ENCODE peak calls at places on chromosomes 12 and 14, in four cellular contexts. One of them, this sample, is unnamed.

GRCh38 chr12:109740694-109741245 is 27.1 kb downstream of the FAM222A start:
- DNase-seq in HEK293T: no peak
- DNase-seq in Right ventricle myocardium inferior: peak; percentile 9
- DNase-seq in lung: no peak
- DNase-seq in this sample: no peak

GRCh38 chr12:1838223-1838993 is 18.0 kb downstream of the LRTM2 start:
- DNase-seq in Right ventricle myocardium inferior: no peak
- DNase-seq in HEK293T: no peak
- DNase-seq in lung: no peak
- DNase-seq in this sample: no peak

GRCh38 chr12:51953011-51953568 is 1.6 kb downstream of the ACVR1B start:
- DNase-seq in HEK293T: no peak
- DNase-seq in lung: no peak
- DNase-seq in Right ventricle myocardium inferior: no peak
- DNase-seq in this sample: no peak

GRCh38 chr12:131673519-131674265 is 37.2 kb upstream of the SFSWAP start:
- DNase-seq in Right ventricle myocardium inferior: no peak
- DNase-seq in HEK293T: no peak
- DNase-seq in lung: no peak
- DNase-seq in this sample: no peak

GRCh38 chr12:43444940-43445564 is 107.0 kb downstream of the ADAMTS20 start:
- DNase-seq in Right ventricle myocardium inferior: no peak
- DNase-seq in lung: peak; percentile 50
- DNase-seq in HEK293T: peak; percentile 17
- DNase-seq in this sample: peak; percentile 73

GRCh38 chr12:82688035-82688501 is 1.4 kb downstream of the TMTC2 start:
- DNase-seq in lung: no peak
- DNase-seq in Right ventricle myocardium inferior: no peak
- DNase-seq in HEK293T: no peak
- DNase-seq in this sample: no peak

GRCh38 chr12:87793134-87793533 is 236.1 kb downstream of the C12orf50 start:
- DNase-seq in Right ventricle myocardium inferior: no peak
- DNase-seq in HEK293T: no peak
- DNase-seq in lung: no peak
- DNase-seq in this sample: no peak

GRCh38 chr14:56099081-56099797 is 19.0 kb upstream of the PELI2 start:
- DNase-seq in Right ventricle myocardium inferior: no peak
- DNase-seq in HEK293T: no peak
- DNase-seq in lung: no peak
- DNase-seq in this sample: no peak

GRCh38 chr14:91374897-91375747 is 42.5 kb downstream of the CCDC88C start:
- DNase-seq in Right ventricle myocardium inferior: no peak
- DNase-seq in lung: no peak
- DNase-seq in HEK293T: no peak
- DNase-seq in this sample: no peak

This sample was measured in endothelial cell.